ENCODE peak calls at places on chromosomes 6 and 20, in seven cellular contexts. One of them, this sample, is unnamed.
A peak's percentile ranks its signal among the peaks of the same experiment; 100 is the strongest.

GRCh38 chr20:50285376-50286173 is 94.9 kb downstream of the CEBPB start:
- DNase-seq in nephron progenitor cell: no peak
- DNase-seq in fibroblast of the aortic adventitia: peak; percentile 66
- DNase-seq in GM12865: peak; percentile 80
- DNase-seq in heart left ventricle: peak; percentile 44
- DNase-seq in AG04449: no peak
- DNase-seq in testis: peak; percentile 70
- DNase-seq in this sample: no peak

GRCh38 chr6:108565893-108566292 is 5.2 kb downstream of the FOXO3 start:
- DNase-seq in testis: peak; percentile 60
- DNase-seq in AG04449: no peak
- DNase-seq in heart left ventricle: peak; percentile 69
- DNase-seq in nephron progenitor cell: no peak
- DNase-seq in fibroblast of the aortic adventitia: peak; percentile 92
- DNase-seq in GM12865: peak; percentile 64
- DNase-seq in this sample: no peak

GRCh38 chr6:21053612-21054011 is 519.4 kb downstream of the CDKAL1 start:
- DNase-seq in heart left ventricle: no peak
- DNase-seq in fibroblast of the aortic adventitia: peak; percentile 17
- DNase-seq in nephron progenitor cell: no peak
- DNase-seq in testis: no peak
- DNase-seq in GM12865: no peak
- DNase-seq in AG04449: no peak
- DNase-seq in this sample: no peak

GRCh38 chr20:10501377-10501776 is 66.3 kb downstream of the SLX4IP start:
- DNase-seq in GM12865: no peak
- DNase-seq in fibroblast of the aortic adventitia: peak; percentile 25
- DNase-seq in heart left ventricle: no peak
- DNase-seq in nephron progenitor cell: no peak
- DNase-seq in testis: peak; percentile 27
- DNase-seq in AG04449: no peak
- DNase-seq in this sample: no peak

GRCh38 chr6:30957716-30958115 is 16.9 kb downstream of the MUCL3 start:
- DNase-seq in GM12865: no peak
- DNase-seq in AG04449: no peak
- DNase-seq in fibroblast of the aortic adventitia: no peak
- DNase-seq in nephron progenitor cell: no peak
- DNase-seq in testis: no peak
- DNase-seq in heart left ventricle: no peak
- DNase-seq in this sample: no peak

GRCh38 chr20:62656205-62656918 is 14.1 kb downstream of the SLCO4A1 start:
- DNase-seq in fibroblast of the aortic adventitia: no peak
- DNase-seq in AG04449: no peak
- DNase-seq in GM12865: no peak
- DNase-seq in testis: no peak
- DNase-seq in nephron progenitor cell: no peak
- DNase-seq in heart left ventricle: peak; percentile 19
- DNase-seq in this sample: no peak

GRCh38 chr6:133977983-133978895 is 25.2 kb downstream of the TBPL1 start:
- DNase-seq in AG04449: peak; percentile 33
- DNase-seq in fibroblast of the aortic adventitia: peak; percentile 86
- DNase-seq in testis: no peak
- DNase-seq in GM12865: no peak
- DNase-seq in nephron progenitor cell: no peak
- DNase-seq in heart left ventricle: no peak
- DNase-seq in this sample: peak; percentile 49

GRCh38 chr6:134287863-134288537 is 29.9 kb downstream of the SGK1 start:
- DNase-seq in testis: no peak
- DNase-seq in heart left ventricle: no peak
- DNase-seq in GM12865: peak; percentile 37
- DNase-seq in fibroblast of the aortic adventitia: no peak
- DNase-seq in nephron progenitor cell: no peak
- DNase-seq in AG04449: peak; percentile 14
- DNase-seq in this sample: no peak

GRCh38 chr20:23257848-23258746 is 92.5 kb upstream of the NXT1 start:
- DNase-seq in nephron progenitor cell: no peak
- DNase-seq in testis: no peak
- DNase-seq in GM12865: no peak
- DNase-seq in AG04449: peak; percentile 46
- DNase-seq in heart left ventricle: no peak
- DNase-seq in fibroblast of the aortic adventitia: peak; percentile 95
- DNase-seq in this sample: no peak

GRCh38 chr20:45629496-45630100 is at the start of gene WFDC10A:
- DNase-seq in fibroblast of the aortic adventitia: peak; percentile 47
- DNase-seq in nephron progenitor cell: peak; percentile 50
- DNase-seq in testis: peak; percentile 49
- DNase-seq in heart left ventricle: peak; percentile 27
- DNase-seq in AG04449: no peak
- DNase-seq in GM12865: peak; percentile 50
- DNase-seq in this sample: no peak

GRCh38 chr6:127956260-127956888 is 55.5 kb upstream of the THEMIS start:
- DNase-seq in testis: no peak
- DNase-seq in AG04449: no peak
- DNase-seq in nephron progenitor cell: no peak
- DNase-seq in GM12865: no peak
- DNase-seq in heart left ventricle: no peak
- DNase-seq in fibroblast of the aortic adventitia: no peak
- DNase-seq in this sample: no peak

GRCh38 chr6:157667211-157668033 is 155.6 kb upstream of the SNX9 start:
- DNase-seq in nephron progenitor cell: peak; percentile 65
- DNase-seq in AG04449: peak; percentile 56
- DNase-seq in testis: peak; percentile 70
- DNase-seq in GM12865: peak; percentile 72
- DNase-seq in fibroblast of the aortic adventitia: peak; percentile 81
- DNase-seq in heart left ventricle: peak; percentile 39
- DNase-seq in this sample: no peak

GRCh38 chr6:7173843-7174503 is 66.2 kb downstream of the RREB1 start:
- DNase-seq in nephron progenitor cell: peak; percentile 46
- DNase-seq in GM12865: no peak
- DNase-seq in AG04449: no peak
- DNase-seq in fibroblast of the aortic adventitia: no peak
- DNase-seq in testis: no peak
- DNase-seq in heart left ventricle: no peak
- DNase-seq in this sample: no peak

GRCh38 chr6:148868314-148868713 is 121.5 kb downstream of the UST start:
- DNase-seq in GM12865: no peak
- DNase-seq in heart left ventricle: no peak
- DNase-seq in testis: no peak
- DNase-seq in AG04449: no peak
- DNase-seq in nephron progenitor cell: no peak
- DNase-seq in fibroblast of the aortic adventitia: peak; percentile 81
- DNase-seq in this sample: no peak

GRCh38 chr6:158660331-158660730 is 10.5 kb downstream of the SYTL3 start:
- DNase-seq in heart left ventricle: no peak
- DNase-seq in testis: no peak
- DNase-seq in nephron progenitor cell: no peak
- DNase-seq in fibroblast of the aortic adventitia: no peak
- DNase-seq in GM12865: peak; percentile 59
- DNase-seq in AG04449: no peak
- DNase-seq in this sample: no peak

GRCh38 chr6:146028250-146028789 is 542 bp upstream of the GRM1 start:
- DNase-seq in fibroblast of the aortic adventitia: peak; percentile 56
- DNase-seq in heart left ventricle: peak; percentile 57
- DNase-seq in GM12865: peak; percentile 37
- DNase-seq in testis: peak; percentile 74
- DNase-seq in nephron progenitor cell: peak; percentile 93
- DNase-seq in AG04449: no peak
- DNase-seq in this sample: peak; percentile 14

GRCh38 chr6:11815231-11815630 is 36.6 kb upstream of the ADTRP start:
- DNase-seq in nephron progenitor cell: no peak
- DNase-seq in GM12865: no peak
- DNase-seq in AG04449: peak; percentile 47
- DNase-seq in fibroblast of the aortic adventitia: peak; percentile 50
- DNase-seq in testis: no peak
- DNase-seq in heart left ventricle: no peak
- DNase-seq in this sample: no peak

GRCh38 chr20:24487240-24487639 is 17.8 kb downstream of the SYNDIG1 start:
- DNase-seq in testis: no peak
- DNase-seq in AG04449: no peak
- DNase-seq in fibroblast of the aortic adventitia: no peak
- DNase-seq in GM12865: no peak
- DNase-seq in heart left ventricle: no peak
- DNase-seq in nephron progenitor cell: no peak
- DNase-seq in this sample: no peak

GRCh38 chr6:38021029-38021428 is 201.5 kb downstream of the ZFAND3 start:
- DNase-seq in AG04449: no peak
- DNase-seq in GM12865: no peak
- DNase-seq in nephron progenitor cell: no peak
- DNase-seq in fibroblast of the aortic adventitia: no peak
- DNase-seq in testis: no peak
- DNase-seq in heart left ventricle: no peak
- DNase-seq in this sample: no peak

GRCh38 chr6:16585805-16586204 is 175.5 kb downstream of the ATXN1 start:
- DNase-seq in AG04449: no peak
- DNase-seq in testis: no peak
- DNase-seq in GM12865: peak; percentile 40
- DNase-seq in fibroblast of the aortic adventitia: no peak
- DNase-seq in nephron progenitor cell: no peak
- DNase-seq in heart left ventricle: no peak
- DNase-seq in this sample: peak; percentile 4

GRCh38 chr20:53656653-53657288 is 63.1 kb upstream of the ZNF217 start:
- DNase-seq in fibroblast of the aortic adventitia: peak; percentile 61
- DNase-seq in nephron progenitor cell: no peak
- DNase-seq in AG04449: peak; percentile 62
- DNase-seq in GM12865: peak; percentile 36
- DNase-seq in testis: no peak
- DNase-seq in heart left ventricle: no peak
- DNase-seq in this sample: peak; percentile 44

GRCh38 chr20:49701313-49701731 is 12.4 kb downstream of the B4GALT5 start:
- DNase-seq in heart left ventricle: no peak
- DNase-seq in GM12865: no peak
- DNase-seq in fibroblast of the aortic adventitia: peak; percentile 60
- DNase-seq in testis: peak; percentile 52
- DNase-seq in nephron progenitor cell: no peak
- DNase-seq in AG04449: no peak
- DNase-seq in this sample: no peak

GRCh38 chr20:25173321-25173720 is 22.2 kb upstream of the ENTPD6 start:
- DNase-seq in testis: no peak
- DNase-seq in fibroblast of the aortic adventitia: no peak
- DNase-seq in heart left ventricle: no peak
- DNase-seq in nephron progenitor cell: no peak
- DNase-seq in GM12865: no peak
- DNase-seq in AG04449: no peak
- DNase-seq in this sample: no peak

GRCh38 chr6:35065441-35065800 is 75.7 kb downstream of the TCP11 start:
- DNase-seq in testis: no peak
- DNase-seq in AG04449: no peak
- DNase-seq in GM12865: no peak
- DNase-seq in fibroblast of the aortic adventitia: no peak
- DNase-seq in heart left ventricle: no peak
- DNase-seq in nephron progenitor cell: no peak
- DNase-seq in this sample: no peak

GRCh38 chr20:53899351-53900167 is 170.8 kb downstream of the BCAS1 start:
- DNase-seq in AG04449: no peak
- DNase-seq in testis: no peak
- DNase-seq in fibroblast of the aortic adventitia: peak; percentile 79
- DNase-seq in nephron progenitor cell: peak; percentile 17
- DNase-seq in GM12865: peak; percentile 88
- DNase-seq in heart left ventricle: peak; percentile 44
- DNase-seq in this sample: no peak

GRCh38 chr6:38184780-38185080 is 365.2 kb downstream of the ZFAND3 start:
- DNase-seq in heart left ventricle: no peak
- DNase-seq in AG04449: no peak
- DNase-seq in testis: no peak
- DNase-seq in fibroblast of the aortic adventitia: no peak
- DNase-seq in nephron progenitor cell: no peak
- DNase-seq in GM12865: no peak
- DNase-seq in this sample: no peak

GRCh38 chr6:110703906-110704594 is 111.2 kb downstream of the CDK19 start:
- DNase-seq in AG04449: no peak
- DNase-seq in GM12865: no peak
- DNase-seq in fibroblast of the aortic adventitia: peak; percentile 7
- DNase-seq in heart left ventricle: no peak
- DNase-seq in testis: no peak
- DNase-seq in nephron progenitor cell: no peak
- DNase-seq in this sample: no peak

GRCh38 chr6:112227992-112228391 is 26.4 kb downstream of the LAMA4 start:
- DNase-seq in AG04449: no peak
- DNase-seq in testis: no peak
- DNase-seq in fibroblast of the aortic adventitia: no peak
- DNase-seq in nephron progenitor cell: no peak
- DNase-seq in GM12865: no peak
- DNase-seq in heart left ventricle: no peak
- DNase-seq in this sample: no peak

GRCh38 chr6:36155662-36156061 is 25.3 kb downstream of the MAPK13 start:
- DNase-seq in fibroblast of the aortic adventitia: no peak
- DNase-seq in heart left ventricle: no peak
- DNase-seq in nephron progenitor cell: no peak
- DNase-seq in testis: no peak
- DNase-seq in AG04449: no peak
- DNase-seq in GM12865: no peak
- DNase-seq in this sample: no peak
- TF ChIP-seq CTCF in fibroblast of the aortic adventitia: no peak
- TF ChIP-seq CTCF in heart left ventricle: no peak
- TF ChIP-seq CTCF in nephron progenitor cell: no peak
- TF ChIP-seq CTCF in testis: no peak
- TF ChIP-seq CTCF in AG04449: no peak
- TF ChIP-seq CTCF in GM12865: no peak
- TF ChIP-seq CTCF in this sample: no peak

GRCh38 chr20:18684775-18685174 is 96.9 kb downstream of the DTD1 start:
- DNase-seq in GM12865: no peak
- DNase-seq in fibroblast of the aortic adventitia: no peak
- DNase-seq in heart left ventricle: no peak
- DNase-seq in testis: no peak
- DNase-seq in AG04449: no peak
- DNase-seq in nephron progenitor cell: no peak
- DNase-seq in this sample: no peak
- TF ChIP-seq CTCF in GM12865: no peak
- TF ChIP-seq CTCF in fibroblast of the aortic adventitia: no peak
- TF ChIP-seq CTCF in heart left ventricle: no peak
- TF ChIP-seq CTCF in testis: no peak
- TF ChIP-seq CTCF in AG04449: no peak
- TF ChIP-seq CTCF in nephron progenitor cell: no peak
- TF ChIP-seq CTCF in this sample: no peak

GRCh38 chr6:36386495-36387439 is 702 bp downstream of the ETV7 start:
- DNase-seq in testis: peak; percentile 47
- DNase-seq in heart left ventricle: no peak
- DNase-seq in AG04449: peak; percentile 24
- DNase-seq in nephron progenitor cell: peak; percentile 27
- DNase-seq in fibroblast of the aortic adventitia: peak; percentile 77
- DNase-seq in GM12865: no peak
- DNase-seq in this sample: no peak
- TF ChIP-seq CTCF in testis: no peak
- TF ChIP-seq CTCF in heart left ventricle: no peak
- TF ChIP-seq CTCF in AG04449: peak; percentile 21
- TF ChIP-seq CTCF in nephron progenitor cell: no peak
- TF ChIP-seq CTCF in fibroblast of the aortic adventitia: peak; percentile 46
- TF ChIP-seq CTCF in GM12865: no peak
- TF ChIP-seq CTCF in this sample: peak; percentile 19

DNA sequence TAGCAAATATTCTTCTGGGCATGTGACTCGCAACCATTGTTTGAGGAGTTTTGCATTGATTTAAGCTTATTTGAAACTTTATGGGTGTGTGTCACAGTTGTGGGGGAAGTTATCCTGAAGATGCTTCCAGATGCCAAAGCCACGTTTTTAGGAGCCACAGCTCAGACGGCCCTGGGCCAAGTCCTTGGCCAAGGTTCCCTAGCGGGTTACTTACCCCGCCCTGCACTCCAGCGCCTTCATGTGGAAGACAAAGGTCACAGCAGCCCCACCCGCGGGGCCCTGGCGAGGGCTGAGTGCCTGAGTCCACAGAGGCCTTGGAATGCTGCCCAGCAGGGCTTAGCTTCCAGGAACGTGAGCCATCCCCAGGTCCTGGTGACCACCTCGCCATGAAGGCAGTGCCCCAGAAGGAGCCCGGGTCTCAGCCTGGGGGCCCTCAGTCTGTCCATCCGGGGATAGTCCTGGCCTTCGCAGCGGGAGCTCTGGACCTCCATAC is 308.3 kb downstream of the CDH4 start:
- DNase-seq in fibroblast of the aortic adventitia: peak; percentile 64
- DNase-seq in GM12865: no peak
- DNase-seq in AG04449: no peak
- DNase-seq in heart left ventricle: peak; percentile 33
- DNase-seq in testis: no peak
- DNase-seq in nephron progenitor cell: no peak
- DNase-seq in this sample: no peak
- TF ChIP-seq CTCF in fibroblast of the aortic adventitia: peak; percentile 31
- TF ChIP-seq CTCF in GM12865: no peak
- TF ChIP-seq CTCF in AG04449: no peak
- TF ChIP-seq CTCF in heart left ventricle: no peak
- TF ChIP-seq CTCF in testis: no peak
- TF ChIP-seq CTCF in nephron progenitor cell: no peak
- TF ChIP-seq CTCF in this sample: no peak